ENCODE peak calls at places on chromosome 1, in five cellular contexts. One of them, this sample, is unnamed.

GRCh38 chr1:247087256-247087655 is 8.6 kb upstream of the ZNF670 start:
- DNase-seq in GM23338: no peak
- DNase-seq in vagina: no peak
- DNase-seq in GM12891: no peak
- DNase-seq in Panc1: no peak
- DNase-seq in this sample: no peak

GRCh38 chr1:194118086-194118485 is 931.7 kb upstream of the B3GALT2 start:
- DNase-seq in GM12891: no peak
- DNase-seq in GM23338: no peak
- DNase-seq in vagina: no peak
- DNase-seq in Panc1: no peak
- DNase-seq in this sample: no peak

GRCh38 chr1:15950763-15951295 is 25.1 kb downstream of the ZBTB17 start:
- DNase-seq in vagina: no peak
- DNase-seq in GM12891: no peak
- DNase-seq in Panc1: no peak
- DNase-seq in GM23338: no peak
- DNase-seq in this sample: no peak

GRCh38 chr1:43973981-43974442 is 748 bp upstream of the ATP6V0B start:
- DNase-seq in GM23338: peak; percentile 61
- DNase-seq in GM12891: no peak
- DNase-seq in Panc1: no peak
- DNase-seq in vagina: no peak
- DNase-seq in this sample: no peak

GRCh38 chr1:61227857-61228557 is 145.6 kb downstream of the NFIA start:
- DNase-seq in GM23338: no peak
- DNase-seq in GM12891: no peak
- DNase-seq in Panc1: no peak
- DNase-seq in vagina: no peak
- DNase-seq in this sample: no peak

GRCh38 chr1:168979303-168979702 is 127.2 kb upstream of the ATP1B1 start:
- DNase-seq in vagina: no peak
- DNase-seq in GM12891: no peak
- DNase-seq in GM23338: no peak
- DNase-seq in Panc1: no peak
- DNase-seq in this sample: no peak

GRCh38 chr1:234570741-234571140 is 39.2 kb downstream of the IRF2BP2 start:
- DNase-seq in GM12891: no peak
- DNase-seq in GM23338: no peak
- DNase-seq in vagina: peak; percentile 67
- DNase-seq in Panc1: no peak
- DNase-seq in this sample: no peak

GRCh38 chr1:199302554-199302953 is 663.7 kb downstream of the PTPRC start:
- DNase-seq in GM12891: no peak
- DNase-seq in Panc1: no peak
- DNase-seq in GM23338: no peak
- DNase-seq in vagina: no peak
- DNase-seq in this sample: no peak

GRCh38 chr1:204102719-204103118 is 29.8 kb downstream of the SOX13 start:
- DNase-seq in vagina: no peak
- DNase-seq in GM23338: no peak
- DNase-seq in GM12891: no peak
- DNase-seq in Panc1: no peak
- DNase-seq in this sample: peak; percentile 31

GRCh38 chr1:59022799-59023198 is 239.0 kb upstream of the JUN start:
- DNase-seq in vagina: peak; percentile 37
- DNase-seq in Panc1: no peak
- DNase-seq in GM23338: no peak
- DNase-seq in GM12891: no peak
- DNase-seq in this sample: no peak

GRCh38 chr1:244214009-244214967 is 163.2 kb downstream of the ZBTB18 start:
- DNase-seq in Panc1: no peak
- DNase-seq in GM12891: no peak
- DNase-seq in vagina: peak; percentile 58
- DNase-seq in GM23338: peak; percentile 75
- DNase-seq in this sample: peak; percentile 79

GRCh38 chr1:67193700-67194099 is 27.4 kb downstream of the IL23R start:
- DNase-seq in GM12891: no peak
- DNase-seq in vagina: no peak
- DNase-seq in GM23338: no peak
- DNase-seq in Panc1: no peak
- DNase-seq in this sample: no peak

GRCh38 chr1:60251426-60251825 is 177.9 kb upstream of the C1orf87 start:
- DNase-seq in GM12891: no peak
- DNase-seq in vagina: no peak
- DNase-seq in GM23338: no peak
- DNase-seq in Panc1: no peak
- DNase-seq in this sample: no peak

GRCh38 chr1:109091196-109092193 is 931 bp downstream of the TMEM167B start:
- DNase-seq in vagina: no peak
- DNase-seq in Panc1: no peak
- DNase-seq in GM23338: peak; percentile 54
- DNase-seq in GM12891: no peak
- DNase-seq in this sample: no peak

GRCh38 chr1:16042096-16042495 is 1.5 kb upstream of the CLCNKB start:
- DNase-seq in GM12891: no peak
- DNase-seq in Panc1: no peak
- DNase-seq in vagina: no peak
- DNase-seq in GM23338: peak; percentile 52
- DNase-seq in this sample: no peak

GRCh38 chr1:108208724-108209404 is 8.7 kb upstream of the SLC25A24 start:
- DNase-seq in Panc1: no peak
- DNase-seq in GM12891: no peak
- DNase-seq in GM23338: peak; percentile 35
- DNase-seq in vagina: no peak
- DNase-seq in this sample: no peak

GRCh38 chr1:47179023-47179987 is 10.5 kb downstream of the PDZK1IP1 start:
- DNase-seq in vagina: peak; percentile 96
- DNase-seq in Panc1: peak; percentile 74
- DNase-seq in GM12891: peak; percentile 84
- DNase-seq in GM23338: peak; percentile 97
- DNase-seq in this sample: peak; percentile 89
- TF ChIP-seq POLR2AphosphoS5 in vagina: no peak
- TF ChIP-seq POLR2AphosphoS5 in Panc1: peak; percentile 26
- TF ChIP-seq POLR2AphosphoS5 in GM12891: no peak
- TF ChIP-seq POLR2AphosphoS5 in GM23338: no peak
- TF ChIP-seq POLR2AphosphoS5 in this sample: no peak

GRCh38 chr1:50977575-50978143 is 7.6 kb downstream of the CDKN2C start:
- DNase-seq in GM12891: peak; percentile 34
- DNase-seq in vagina: no peak
- DNase-seq in GM23338: peak; percentile 61
- DNase-seq in Panc1: no peak
- DNase-seq in this sample: no peak
- TF ChIP-seq POLR2AphosphoS5 in GM12891: no peak
- TF ChIP-seq POLR2AphosphoS5 in vagina: peak; percentile 60
- TF ChIP-seq POLR2AphosphoS5 in GM23338: no peak
- TF ChIP-seq POLR2AphosphoS5 in Panc1: no peak
- TF ChIP-seq POLR2AphosphoS5 in this sample: no peak

GRCh38 chr1:21341022-21341421 is 50.8 kb upstream of the ECE1 start:
- DNase-seq in vagina: no peak
- DNase-seq in GM12891: no peak
- DNase-seq in GM23338: no peak
- DNase-seq in Panc1: no peak
- DNase-seq in this sample: no peak
- TF ChIP-seq POLR2AphosphoS5 in vagina: no peak
- TF ChIP-seq POLR2AphosphoS5 in GM12891: no peak
- TF ChIP-seq POLR2AphosphoS5 in GM23338: no peak
- TF ChIP-seq POLR2AphosphoS5 in Panc1: no peak
- TF ChIP-seq POLR2AphosphoS5 in this sample: no peak

GRCh38 chr1:115098979-115099692 is 9.8 kb upstream of the TSPAN2 start:
- DNase-seq in Panc1: no peak
- DNase-seq in GM12891: no peak
- DNase-seq in GM23338: peak; percentile 59
- DNase-seq in vagina: no peak
- DNase-seq in this sample: no peak
- TF ChIP-seq POLR2AphosphoS5 in Panc1: no peak
- TF ChIP-seq POLR2AphosphoS5 in GM12891: no peak
- TF ChIP-seq POLR2AphosphoS5 in GM23338: no peak
- TF ChIP-seq POLR2AphosphoS5 in vagina: no peak
- TF ChIP-seq POLR2AphosphoS5 in this sample: no peak

DNA sequence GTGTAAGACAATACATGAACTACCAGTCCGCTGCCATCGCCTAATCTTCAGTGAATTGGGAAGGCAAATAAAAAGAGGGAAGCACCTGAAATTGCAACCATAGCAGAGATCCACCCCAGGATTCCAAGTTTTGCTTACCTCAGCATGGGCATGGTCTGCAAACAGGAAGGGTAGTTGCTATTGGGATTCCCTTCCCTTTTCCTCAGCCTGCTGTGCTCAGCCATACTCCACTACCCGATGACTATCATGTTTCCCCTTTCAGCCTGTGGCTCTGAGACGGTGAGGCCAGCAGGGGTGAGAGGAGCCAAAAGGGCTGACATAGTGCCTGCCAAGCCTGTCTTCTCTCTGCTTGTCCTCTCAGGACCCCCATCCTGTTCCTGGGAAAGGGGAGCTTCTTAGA is 64.2 kb downstream of the GPR137B start:
- DNase-seq in Panc1: no peak
- DNase-seq in GM23338: peak; percentile 49
- DNase-seq in GM12891: no peak
- DNase-seq in vagina: no peak
- DNase-seq in this sample: no peak
- TF ChIP-seq POLR2AphosphoS5 in Panc1: no peak
- TF ChIP-seq POLR2AphosphoS5 in GM23338: no peak
- TF ChIP-seq POLR2AphosphoS5 in GM12891: peak; percentile 40
- TF ChIP-seq POLR2AphosphoS5 in vagina: no peak
- TF ChIP-seq POLR2AphosphoS5 in this sample: no peak

GRCh38 chr1:42743302-42744029 is 3.4 kb upstream of the CLDN19 start:
- DNase-seq in Panc1: no peak
- DNase-seq in vagina: no peak
- DNase-seq in GM23338: no peak
- DNase-seq in GM12891: no peak
- DNase-seq in this sample: no peak
- TF ChIP-seq POLR2AphosphoS5 in Panc1: no peak
- TF ChIP-seq POLR2AphosphoS5 in vagina: no peak
- TF ChIP-seq POLR2AphosphoS5 in GM23338: no peak
- TF ChIP-seq POLR2AphosphoS5 in GM12891: no peak
- TF ChIP-seq POLR2AphosphoS5 in this sample: no peak

GRCh38 chr1:31932491-31933316 is 5.5 kb downstream of the PTP4A2 start:
- DNase-seq in GM23338: no peak
- DNase-seq in GM12891: no peak
- DNase-seq in vagina: no peak
- DNase-seq in Panc1: no peak
- DNase-seq in this sample: no peak
- TF ChIP-seq POLR2AphosphoS5 in GM23338: no peak
- TF ChIP-seq POLR2AphosphoS5 in GM12891: no peak
- TF ChIP-seq POLR2AphosphoS5 in vagina: no peak
- TF ChIP-seq POLR2AphosphoS5 in Panc1: peak; percentile 30
- TF ChIP-seq POLR2AphosphoS5 in this sample: peak; percentile 28